ENCODE peak calls at places on chromosomes 3 and 15, in four cellular contexts. B is GM12865, F is A673, O is astrocyte of the spinal cord. G is an unnamed sample.

GRCh38 chr3:88668180-88668579 is 439.2 kb upstream of the EPHA3 start:
- DNase-seq in B (no peak), F (peak; percentile 19), O (no peak), G (no peak)

GRCh38 chr3:116059421-116060096 is 385.7 kb downstream of the LSAMP start:
- DNase-seq in B (no peak), F (peak; percentile 96), O (peak; percentile 97), G (peak; percentile 28)

GRCh38 chr3:66858656-66859381 is 139.3 kb upstream of the KBTBD8 start:
- DNase-seq in B (peak; percentile 1), F (peak; percentile 0), O (no peak), G (no peak)

GRCh38 chr15:40441012-40441735 is 421 bp downstream of the BAHD1 start:
- DNase-seq in B (no peak), F (no peak), O (no peak), G (no peak)

GRCh38 chr3:192514754-192515660 is 212.3 kb downstream of the FGF12 start:
- DNase-seq in B (peak; percentile 1), F (peak; percentile 26), O (no peak), G (no peak)

GRCh38 chr3:188687389-188687788 is 484.4 kb upstream of the TPRG1 start:
- DNase-seq in B (no peak), F (peak; percentile 14), O (peak; percentile 83), G (peak; percentile 36)

GRCh38 chr15:85710340-85710842 is 84.3 kb downstream of the KLHL25 start:
- DNase-seq in B (peak; percentile 90), F (no peak), O (no peak), G (no peak)

GRCh38 chr3:39290255-39290654 is 10.4 kb upstream of the CX3CR1 start:
- DNase-seq in B (peak; percentile 30), F (no peak), O (no peak), G (no peak)

GRCh38 chr15:70584838-70585706 is 178.3 kb downstream of the UACA start:
- DNase-seq in B (no peak), F (no peak), O (peak; percentile 51), G (no peak)

GRCh38 chr3:89025185-89025584 is 82.2 kb upstream of the EPHA3 start:
- DNase-seq in B (no peak), F (peak; percentile 90), O (peak; percentile 87), G (peak; percentile 6)

GRCh38 chr3:14430706-14431470 is 28.5 kb downstream of the SLC6A6 start:
- DNase-seq in B (peak; percentile 20), F (no peak), O (no peak), G (no peak)

GRCh38 chr3:193730498-193730897 is 137.5 kb downstream of the OPA1 start:
- DNase-seq in B (no peak), F (no peak), O (no peak), G (no peak)

GRCh38 chr3:65796676-65797075 is 242.0 kb downstream of the MAGI1 start:
- DNase-seq in B (no peak), F (no peak), O (no peak), G (no peak)

GRCh38 chr3:159929181-159929893 is 59.3 kb upstream of the IL12A start:
- DNase-seq in B (peak; percentile 63), F (peak; percentile 12), O (peak; percentile 90), G (peak; percentile 80)

GRCh38 chr15:65921780-65922179 is 52.5 kb downstream of the RAB11A start:
- DNase-seq in B (peak; percentile 58), F (no peak), O (no peak), G (no peak)

GRCh38 chr3:194253270-194253669 is 97.9 kb downstream of the CPN2 start:
- DNase-seq in B (no peak), F (no peak), O (no peak), G (no peak)

GRCh38 chr3:71109241-71109976 is 474.1 kb downstream of the FOXP1 start:
- DNase-seq in B (no peak), F (no peak), O (peak; percentile 85), G (peak; percentile 73)

GRCh38 chr15:62482715-62483429 is 317.8 kb upstream of the C2CD4B start:
- DNase-seq in B (peak; percentile 85), F (peak; percentile 37), O (no peak), G (no peak)

GRCh38 chr3:155889212-155889611 is 18.8 kb downstream of the GMPS start:
- DNase-seq in B (no peak), F (no peak), O (no peak), G (no peak)

GRCh38 chr15:61155741-61156700 is 73.1 kb downstream of the RORA start:
- DNase-seq in B (no peak), F (peak; percentile 92), O (peak; percentile 87), G (peak; percentile 19)

GRCh38 chr15:80210612-80211554 is 41.1 kb downstream of the CTXND1 start:
- DNase-seq in B (peak; percentile 35), F (no peak), O (no peak), G (no peak)

GRCh38 chr3:48879307-48879993 is 19.2 kb downstream of the SLC25A20 start:
- DNase-seq in B (peak; percentile 18), F (no peak), O (no peak), G (no peak)

GRCh38 chr3:177563381-177563780 is 366.1 kb upstream of the TBL1XR1 start:
- DNase-seq in B (no peak), F (no peak), O (peak; percentile 19), G (peak; percentile 23)

GRCh38 chr3:30098656-30099454 is 507.5 kb upstream of the TGFBR2 start:
- DNase-seq in B (no peak), F (peak; percentile 20), O (peak; percentile 21), G (peak; percentile 54)

GRCh38 chr3:52167240-52167639 is 13.0 kb upstream of the POC1A start:
- DNase-seq in B (no peak), F (no peak), O (no peak), G (no peak)

GRCh38 chr3:52210550-52211046 is 12.6 kb downstream of the ALAS1 start:
- DNase-seq in B (no peak), F (no peak), O (no peak), G (peak; percentile 91)

GRCh38 chr3:55481918-55482495 is 5.1 kb downstream of the WNT5A start:
- DNase-seq in B (no peak), F (no peak), O (peak; percentile 62), G (peak; percentile 57)

GRCh38 chr3:196284396-196284795 is 3.1 kb downstream of the PCYT1A start:
- DNase-seq in B (no peak), F (no peak), O (no peak), G (peak; percentile 14)

GRCh38 chr15:36313021-36313420 is 266.4 kb upstream of the CDIN1 start:
- DNase-seq in B (no peak), F (no peak), O (peak; percentile 26), G (no peak)

GRCh38 chr3:59161048-59161447 is 111.2 kb upstream of the CFAP20DC start:
- DNase-seq in B (no peak), F (no peak), O (no peak), G (no peak)

GRCh38 chr15:84601555-84601838 is 688 bp downstream of the ZSCAN2 start:
- DNase-seq in B (no peak), F (no peak), O (no peak), G (no peak)

GRCh38 chr15:33071451-33071850 is 123.1 kb downstream of the FMN1 start:
- DNase-seq in B (no peak), F (no peak), O (no peak), G (no peak)

GRCh38 chr15:43859546-43859945 is 32.7 kb downstream of the WDR76 start:
- DNase-seq in B (no peak), F (no peak), O (no peak), G (no peak)

GRCh38 chr3:135103913-135104312 is 308.9 kb downstream of the EPHB1 start:
- DNase-seq in B (no peak), F (no peak), O (no peak), G (no peak)

GRCh38 chr3:151169700-151170224 is 33.3 kb downstream of the GPR171 start:
- DNase-seq in B (peak; percentile 26), F (no peak), O (no peak), G (no peak)

GRCh38 chr3:54376440-54376839 is 254.1 kb downstream of the CACNA2D3 start:
- DNase-seq in B (no peak), F (no peak), O (no peak), G (no peak)

GRCh38 chr3:143720381-143720780 is 127.9 kb downstream of the SLC9A9 start:
- DNase-seq in B (no peak), F (no peak), O (no peak), G (no peak)

GRCh38 chr3:43769471-43770425 is 79.0 kb downstream of the ABHD5 start:
- DNase-seq in B (peak; percentile 73), F (peak; percentile 96), O (peak; percentile 97), G (peak; percentile 95)

GRCh38 chr3:186544281-186544680 is at the start of gene CRYGS:
- DNase-seq in B (no peak), F (no peak), O (peak; percentile 3), G (no peak)

DNA sequence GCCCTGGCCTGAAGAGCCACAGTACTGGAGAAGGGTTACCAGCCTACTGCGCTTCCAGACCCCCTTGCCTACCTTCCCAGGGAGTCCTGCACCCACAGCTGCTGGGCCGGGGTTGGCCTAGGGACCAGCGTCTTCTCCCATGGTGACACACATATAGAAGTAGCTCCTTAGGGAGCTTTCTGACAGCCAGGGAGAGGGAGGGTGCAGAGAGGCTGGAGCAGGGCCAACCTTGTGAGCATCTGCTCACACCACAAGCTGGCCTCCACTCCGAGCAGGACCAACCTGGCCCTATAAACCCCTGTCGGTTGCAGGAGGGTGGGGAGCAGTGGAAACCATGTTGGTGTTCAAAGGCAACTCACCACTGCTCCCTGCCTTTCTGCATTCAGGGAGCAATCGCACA is 35.2 kb downstream of the SRPRB start:
- DNase-seq in B (no peak), F (no peak), O (no peak), G (no peak)
- H3K4me3 ChIP-seq in B (no peak overlapping the region), F (no peak overlapping the region), O (no peak overlapping the region), G (no peak overlapping the region)

DNA sequence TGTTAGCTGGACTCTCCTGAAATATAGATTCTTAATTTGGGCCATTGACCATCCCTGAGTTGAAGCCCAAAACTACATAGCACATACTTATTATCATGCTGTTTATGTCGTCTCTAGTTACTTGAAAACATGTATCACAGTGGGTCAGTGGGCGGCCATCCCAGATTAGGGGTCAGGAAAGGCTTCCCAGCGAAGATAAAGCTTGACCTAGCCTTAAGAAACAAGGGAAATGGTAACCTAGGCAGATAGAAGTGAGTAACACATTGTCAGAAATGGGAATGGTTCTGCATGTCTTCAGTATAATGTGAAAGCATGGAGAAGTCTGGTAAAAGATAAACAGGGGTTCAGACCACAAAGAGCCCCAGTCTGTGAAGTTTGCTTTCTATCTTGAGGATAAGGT is 124.7 kb downstream of the C3orf70 start:
- DNase-seq in B (no peak), F (no peak), O (no peak), G (no peak)
- TF ChIP-seq CTCF in B (no peak), F (no peak), O (no peak), G (no peak)

DNA sequence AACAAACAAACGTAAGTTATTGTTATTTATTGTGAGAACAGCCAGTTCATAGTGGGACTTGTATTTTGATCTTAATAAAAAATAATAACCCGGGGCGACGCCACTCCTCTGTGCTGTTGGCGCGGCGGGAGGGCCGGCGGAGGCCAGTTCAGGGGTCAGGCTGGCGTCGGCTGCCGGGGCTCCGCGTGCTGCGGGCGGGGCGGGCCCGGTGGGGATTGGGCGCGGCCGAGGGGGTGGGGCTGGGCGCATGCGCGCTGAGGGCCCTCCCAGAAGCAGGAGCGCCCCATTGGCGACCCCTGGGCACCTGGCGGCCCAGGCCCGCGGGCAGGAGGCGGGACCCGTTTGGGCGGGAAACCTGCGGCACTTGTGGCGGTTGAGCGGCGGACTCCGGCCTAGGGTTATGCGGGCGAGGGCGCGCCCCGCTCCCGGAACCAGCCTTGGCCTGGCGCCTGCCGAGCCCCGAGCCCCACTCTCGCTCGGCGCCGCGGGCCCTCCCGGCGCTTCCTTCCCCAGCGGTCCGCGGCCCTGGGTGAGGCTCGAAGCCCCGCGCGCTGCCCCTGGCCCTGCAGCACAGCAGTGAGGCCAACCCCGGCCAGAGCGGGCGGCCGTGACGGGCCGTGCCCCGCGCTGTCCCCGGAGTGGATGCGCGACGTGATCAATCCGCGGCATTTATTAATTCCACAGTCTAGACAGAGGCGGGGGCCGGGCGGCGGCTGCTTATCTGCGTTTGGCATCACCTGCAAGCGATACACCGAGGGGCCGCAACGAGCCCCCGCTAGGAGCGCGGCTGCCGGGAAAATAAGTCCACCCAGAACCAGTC is 6.0 kb downstream of the ISL2 start:
- DNase-seq in B (no peak), F (no peak), O (no peak), G (no peak)
- H3K4me3 ChIP-seq in B (no peak overlapping the region), F (no peak overlapping the region), O (no peak overlapping the region), G (no peak overlapping the region)

GRCh38 chr15:94230436-94230885 is 900 bp upstream of the MCTP2 start:
- DNase-seq in B (no peak), F (no peak), O (no peak), G (peak; percentile 65)
- TF ChIP-seq CTCF in B (no peak), F (no peak), O (no peak), G (no peak)